ENCODE peak calls at places on chromosomes 6 and 20, in seven cellular contexts. F is astrocyte of the spinal cord, Q is IMR-90, L is dorsolateral prefrontal cortex, V is left lung, R is GM12878, S is body of pancreas. C is an unnamed sample.

GRCh38 chr20:62025832-62026563 is 39.7 kb downstream of the TAF4 start:
- DNase-seq in L (no peak), S (peak; percentile 58), R (no peak), V (no peak), F (peak; percentile 50), Q (peak; percentile 74), C (no peak)

GRCh38 chr6:22036267-22036666 is 260.6 kb downstream of the PRL start:
- DNase-seq in S (peak; percentile 60), Q (peak; percentile 35), V (peak; percentile 47), F (peak; percentile 68), R (peak; percentile 64), L (no peak), C (no peak)

GRCh38 chr20:53736757-53737403 is 143.2 kb upstream of the ZNF217 start:
- DNase-seq in V (no peak), L (no peak), S (no peak), R (peak; percentile 79), Q (peak; percentile 49), F (no peak), C (no peak)

GRCh38 chr6:140921366-140922226 is 1211.1 kb upstream of the GJE1 start:
- DNase-seq in L (no peak), F (peak; percentile 84), Q (peak; percentile 86), R (no peak), S (no peak), V (no peak), C (no peak)

GRCh38 chr6:63816979-63817436 is 181.4 kb downstream of the PHF3 start:
- DNase-seq in S (no peak), R (no peak), L (no peak), V (no peak), F (no peak), Q (peak; percentile 27), C (no peak)

GRCh38 chr6:148745926-148746325 is 904 bp upstream of the UST start:
- DNase-seq in L (no peak), R (no peak), F (no peak), S (peak; percentile 37), Q (no peak), V (no peak), C (no peak)

GRCh38 chr6:39166189-39166917 is 51.4 kb upstream of the SAYSD1 start:
- DNase-seq in S (peak; percentile 86), L (peak; percentile 79), V (peak; percentile 85), F (peak; percentile 6), R (peak; percentile 20), Q (peak; percentile 37), C (peak; percentile 70)

GRCh38 chr6:151869345-151869744 is 61.9 kb downstream of the ESR1 start:
- DNase-seq in R (no peak), Q (no peak), S (no peak), L (no peak), F (no peak), V (no peak), C (no peak)

GRCh38 chr20:25283221-25283951 is 35.5 kb downstream of the PYGB start:
- DNase-seq in S (peak; percentile 4), F (no peak), R (no peak), L (peak; percentile 29), Q (no peak), V (peak; percentile 26), C (peak; percentile 15)

GRCh38 chr20:46293084-46293483 is 15.2 kb downstream of the CDH22 start:
- DNase-seq in F (peak; percentile 38), Q (peak; percentile 52), L (no peak), R (no peak), V (no peak), S (no peak), C (no peak)

GRCh38 chr6:33710296-33711121 is 991 bp downstream of the UQCC2 start:
- DNase-seq in F (no peak), S (peak; percentile 34), L (no peak), Q (no peak), R (no peak), V (no peak), C (no peak)

GRCh38 chr20:19692685-19693119 is 65.4 kb upstream of the RIN2 start:
- DNase-seq in F (peak; percentile 65), R (no peak), L (peak; percentile 68), S (peak; percentile 66), V (peak; percentile 34), Q (peak; percentile 22), C (peak; percentile 64)

GRCh38 chr20:61564628-61565027 is 312.6 kb downstream of the CDH4 start:
- DNase-seq in R (no peak), L (no peak), F (no peak), V (no peak), S (no peak), Q (no peak), C (no peak)

GRCh38 chr20:59158673-59159072 is 4.9 kb upstream of the ZNF831 start:
- DNase-seq in S (no peak), L (no peak), Q (no peak), F (no peak), V (no peak), R (no peak), C (no peak)

GRCh38 chr6:137823826-137824501 is 43.1 kb upstream of the TNFAIP3 start:
- DNase-seq in R (no peak), F (peak; percentile 72), V (no peak), Q (peak; percentile 84), S (peak; percentile 35), L (no peak), C (no peak)

GRCh38 chr20:50395258-50395729 is 114.9 kb upstream of the PTPN1 start:
- DNase-seq in V (no peak), S (peak; percentile 79), R (no peak), F (peak; percentile 17), Q (peak; percentile 34), L (no peak), C (no peak)

GRCh38 chr6:156175971-156176421 is 601.2 kb upstream of the ARID1B start:
- DNase-seq in L (peak; percentile 51), R (no peak), Q (no peak), F (no peak), V (no peak), S (peak; percentile 46), C (no peak)

GRCh38 chr6:25315194-25315593 is 36.0 kb downstream of the CARMIL1 start:
- DNase-seq in Q (no peak), L (no peak), R (no peak), S (no peak), F (no peak), V (no peak), C (no peak)

GRCh38 chr6:15452182-15452941 is 206.5 kb downstream of the JARID2 start:
- DNase-seq in V (no peak), L (no peak), Q (no peak), S (no peak), F (no peak), R (no peak), C (no peak)

GRCh38 chr6:2376429-2377355 is 131.3 kb upstream of the GMDS start:
- DNase-seq in R (no peak), V (no peak), L (no peak), F (peak; percentile 90), Q (peak; percentile 31), S (no peak), C (no peak)

GRCh38 chr20:62916703-62917476 is 9.4 kb downstream of the DIDO1 start:
- DNase-seq in R (no peak), F (no peak), S (no peak), V (no peak), Q (no peak), L (no peak), C (no peak)

GRCh38 chr6:139112146-139112545 is 22.7 kb upstream of the HECA start:
- DNase-seq in L (no peak), S (no peak), F (no peak), R (no peak), Q (peak; percentile 22), V (no peak), C (no peak)

GRCh38 chr6:139108378-139108777 is 26.5 kb upstream of the HECA start:
- DNase-seq in S (no peak), V (no peak), F (no peak), Q (no peak), L (peak; percentile 43), R (no peak), C (no peak)

GRCh38 chr6:139107051-139107450 is 27.8 kb upstream of the HECA start:
- DNase-seq in S (no peak), F (no peak), Q (no peak), R (no peak), L (no peak), V (no peak), C (no peak)

GRCh38 chr6:139112561-139112960 is 22.3 kb upstream of the HECA start:
- DNase-seq in R (no peak), Q (no peak), V (no peak), L (no peak), S (no peak), F (no peak), C (no peak)

GRCh38 chr6:139109558-139109957 is 25.3 kb upstream of the HECA start:
- DNase-seq in R (no peak), L (no peak), Q (peak; percentile 12), V (no peak), F (no peak), S (peak; percentile 16), C (no peak)
- TF ChIP-seq CTCF in R (peak; percentile 54), L (no peak), Q (peak; percentile 20), V (no peak), F (peak; percentile 43), S (no peak), C (no peak)

GRCh38 chr6:72182337-72183246 is 296.2 kb downstream of the RIMS1 start:
- DNase-seq in F (peak; percentile 43), Q (peak; percentile 24), R (no peak), S (peak; percentile 92), V (peak; percentile 68), L (peak; percentile 50), C (no peak)
- TF ChIP-seq CTCF in F (no peak), Q (no peak), R (no peak), S (no peak), V (no peak), L (no peak), C (no peak)

DNA sequence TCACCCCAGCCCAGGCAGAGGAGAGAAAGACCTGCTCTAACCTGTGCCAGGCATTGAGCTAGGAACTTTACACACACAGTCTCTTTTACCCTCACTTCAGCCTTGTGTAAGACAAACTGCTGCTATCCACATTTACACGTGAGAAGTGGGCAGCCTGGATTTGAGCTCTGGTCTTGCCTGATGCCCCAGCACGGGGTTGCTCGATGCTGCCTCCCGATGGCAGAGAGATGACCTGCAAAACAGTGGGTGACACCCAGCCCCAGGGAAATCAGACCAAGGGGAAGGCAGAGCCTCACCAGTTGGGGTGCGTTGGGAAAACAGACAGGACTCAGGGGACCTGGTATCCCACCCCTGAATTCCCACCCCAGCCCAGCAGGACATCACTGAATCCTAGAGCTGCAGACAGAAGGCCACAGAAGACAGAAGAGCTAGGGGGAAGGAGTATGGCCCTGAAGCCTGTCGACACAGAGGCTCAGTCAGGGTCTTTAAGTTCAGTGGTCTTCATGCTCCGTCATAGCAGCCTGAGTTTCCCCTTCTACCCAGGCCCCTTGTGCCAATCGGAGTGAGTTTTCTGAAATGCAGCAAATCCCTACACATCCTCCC is 990 bp downstream of the BPI start:
- DNase-seq in L (peak; percentile 55), R (no peak), V (peak; percentile 62), F (peak; percentile 12), Q (peak; percentile 38), S (no peak), C (no peak)
- TF ChIP-seq CTCF in L (peak; percentile 39), R (peak; percentile 55), V (peak; percentile 54), F (peak; percentile 59), Q (peak; percentile 61), S (no peak), C (no peak)

GRCh38 chr20:45140836-45141235 is 16.6 kb upstream of the WFDC12 start:
- DNase-seq in V (no peak), Q (no peak), R (no peak), F (no peak), L (no peak), S (no peak), C (no peak)

GRCh38 chr20:45136911-45137310 is 12.6 kb upstream of the WFDC12 start:
- DNase-seq in R (no peak), F (no peak), Q (no peak), S (no peak), L (no peak), V (no peak), C (no peak)

GRCh38 chr20:45138451-45139300 is 14.4 kb upstream of the WFDC12 start:
- DNase-seq in L (no peak), F (no peak), R (no peak), V (peak; percentile 62), S (peak; percentile 64), Q (no peak), C (peak; percentile 34)
- TF ChIP-seq CTCF in L (peak; percentile 33), F (peak; percentile 72), R (peak; percentile 81), V (peak; percentile 84), S (peak; percentile 47), Q (peak; percentile 36), C (no peak)

C was measured in activated B cell treated with CpG ODN at 0.5 μM for 24 hours.